ENCODE peak calls at places on chromosomes 3 and 15, in six cellular contexts. K, T, B, V, O and I are unnamed samples.

GRCh38 chr15:25582886-25583285 is 144.1 kb upstream of the UBE3A start:
- DNase-seq in K (no peak), T (no peak), B (no peak), V (no peak), O (no peak), I (no peak)

GRCh38 chr15:23504003-23504402 is 57.0 kb upstream of the GOLGA6L2 start:
- DNase-seq in K (no peak), T (no peak), B (no peak), V (no peak), O (peak; percentile 5), I (no peak)

GRCh38 chr3:162704991-162705390 is 1208.4 kb downstream of the OTOL1 start:
- DNase-seq in K (no peak), T (no peak), B (no peak), V (no peak), O (no peak), I (no peak)

GRCh38 chr15:25735550-25736384 is 127.4 kb downstream of the ATP10A start:
- DNase-seq in K (no peak), T (no peak), B (no peak), V (no peak), O (no peak), I (no peak)

GRCh38 chr15:64739216-64739976 is 36.0 kb downstream of the RBPMS2 start:
- DNase-seq in K (no peak), T (no peak), B (no peak), V (no peak), O (no peak), I (no peak)

GRCh38 chr15:34335176-34335575 is 2.4 kb downstream of the SLC12A6 start:
- DNase-seq in K (no peak), T (no peak), B (no peak), V (no peak), O (no peak), I (no peak)

GRCh38 chr3:98788651-98789050 is 25.5 kb downstream of the ST3GAL6 start:
- DNase-seq in K (no peak), T (peak; percentile 36), B (no peak), V (peak; percentile 49), O (no peak), I (no peak)

GRCh38 chr15:50945725-50946124 is 37.2 kb downstream of the AP4E1 start:
- DNase-seq in K (no peak), T (no peak), B (no peak), V (no peak), O (no peak), I (no peak)

GRCh38 chr3:38717603-38718240 is 68.2 kb upstream of the SCN5A start:
- DNase-seq in K (no peak), T (no peak), B (no peak), V (no peak), O (no peak), I (no peak)

GRCh38 chr3:11200679-11200952 is 46.3 kb downstream of the HRH1 start:
- DNase-seq in K (no peak), T (no peak), B (no peak), V (no peak), O (no peak), I (no peak)

GRCh38 chr3:60979861-60980739 is 271.2 kb downstream of the FHIT start:
- DNase-seq in K (no peak), T (no peak), B (no peak), V (no peak), O (no peak), I (no peak)

GRCh38 chr15:76177491-76178040 is 117.8 kb downstream of the TMEM266 start:
- DNase-seq in K (no peak), T (no peak), B (peak; percentile 20), V (no peak), O (no peak), I (no peak)

GRCh38 chr3:77699292-77699691 is 659.4 kb downstream of the ROBO2 start:
- DNase-seq in K (no peak), T (no peak), B (no peak), V (no peak), O (no peak), I (no peak)

GRCh38 chr3:146470424-146470990 is 1.1 kb upstream of the PLSCR2 start:
- DNase-seq in K (no peak), T (no peak), B (no peak), V (no peak), O (no peak), I (no peak)

GRCh38 chr3:71072288-71072687 is 511.2 kb downstream of the FOXP1 start:
- DNase-seq in K (no peak), T (no peak), B (no peak), V (no peak), O (no peak), I (no peak)

GRCh38 chr3:137105277-137105977 is 147.6 kb downstream of the IL20RB start:
- DNase-seq in K (peak; percentile 19), T (peak; percentile 57), B (peak; percentile 41), V (peak; percentile 35), O (no peak), I (no peak)

GRCh38 chr3:145182196-145182911 is 978.6 kb downstream of the PLOD2 start:
- DNase-seq in K (no peak), T (no peak), B (no peak), V (no peak), O (no peak), I (no peak)

GRCh38 chr3:188264231-188265213 is 110.6 kb downstream of the LPP start:
- DNase-seq in K (no peak), T (no peak), B (peak; percentile 29), V (no peak), O (no peak), I (no peak)

GRCh38 chr15:99168601-99169580 is 64.0 kb downstream of the SYNM start:
- DNase-seq in K (no peak), T (no peak), B (no peak), V (no peak), O (no peak), I (peak; percentile 45)
- TF ChIP-seq POLR2AphosphoS5 in K (no peak), T (no peak), B (no peak), V (no peak), O (no peak), I (no peak)

GRCh38 chr3:100748967-100749366 is 39.7 kb downstream of the TFG start:
- DNase-seq in K (no peak), T (no peak), B (no peak), V (no peak), O (no peak), I (no peak)
- TF ChIP-seq GABPA in K (no peak), T (no peak), B (no peak), V (no peak), O (no peak), I (no peak)

GRCh38 chr15:89554247-89554646 is 21.0 kb upstream of the TICRR start:
- DNase-seq in K (no peak), T (peak; percentile 13), B (no peak), V (no peak), O (no peak), I (no peak)

GRCh38 chr15:89550427-89550826 is 24.8 kb upstream of the TICRR start:
- DNase-seq in K (no peak), T (no peak), B (no peak), V (no peak), O (no peak), I (no peak)

GRCh38 chr15:89555768-89556167 is 19.5 kb upstream of the TICRR start:
- DNase-seq in K (no peak), T (no peak), B (no peak), V (no peak), O (no peak), I (no peak)

GRCh38 chr15:89553632-89554031 is 21.6 kb upstream of the TICRR start:
- DNase-seq in K (no peak), T (no peak), B (no peak), V (no peak), O (no peak), I (no peak)

GRCh38 chr15:89551502-89551901 is 23.8 kb upstream of the TICRR start:
- DNase-seq in K (peak; percentile 56), T (no peak), B (no peak), V (no peak), O (no peak), I (no peak)
- TF ChIP-seq POLR2AphosphoS5 in K (no peak), T (no peak), B (no peak), V (no peak), O (no peak), I (no peak)

GRCh38 chr3:151896662-151897012 is 23.2 kb downstream of the SUCNR1 start:
- DNase-seq in K (no peak), T (no peak), B (no peak), V (no peak), O (no peak), I (no peak)

GRCh38 chr3:151895478-151895877 is 22.0 kb downstream of the SUCNR1 start:
- DNase-seq in K (no peak), T (no peak), B (no peak), V (no peak), O (no peak), I (no peak)

GRCh38 chr3:151895881-151896661 is 22.6 kb downstream of the SUCNR1 start:
- DNase-seq in K (no peak), T (no peak), B (no peak), V (no peak), O (no peak), I (no peak)

GRCh38 chr3:151894219-151894618 is 20.8 kb downstream of the SUCNR1 start:
- DNase-seq in K (no peak), T (no peak), B (no peak), V (no peak), O (no peak), I (no peak)

DNA sequence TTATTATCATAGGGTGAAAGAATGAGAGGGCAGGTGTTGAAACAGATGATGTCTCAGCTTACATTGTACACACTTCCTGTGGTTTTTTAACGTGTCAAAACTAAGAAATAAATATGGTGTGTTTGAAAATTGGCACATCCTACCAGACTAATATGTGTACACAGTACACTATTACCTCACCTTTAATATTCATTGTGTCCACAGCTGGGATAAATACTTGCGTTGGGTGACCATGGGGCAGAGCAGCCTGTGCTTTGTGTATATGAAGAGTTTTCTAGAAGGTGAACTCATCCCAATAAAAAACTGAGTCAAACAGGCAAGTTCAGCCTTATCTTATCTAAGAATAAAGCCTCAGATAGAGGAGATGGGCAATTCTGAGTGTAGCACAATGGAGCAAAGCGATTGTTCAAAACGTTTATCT is 17.3 kb downstream of the SUCNR1 start:
- DNase-seq in K (no peak), T (no peak), B (no peak), V (no peak), O (no peak), I (peak; percentile 55)
- TF ChIP-seq GABPA in K (no peak), T (no peak), B (no peak), V (no peak), O (no peak), I (peak; percentile 42)

DNA sequence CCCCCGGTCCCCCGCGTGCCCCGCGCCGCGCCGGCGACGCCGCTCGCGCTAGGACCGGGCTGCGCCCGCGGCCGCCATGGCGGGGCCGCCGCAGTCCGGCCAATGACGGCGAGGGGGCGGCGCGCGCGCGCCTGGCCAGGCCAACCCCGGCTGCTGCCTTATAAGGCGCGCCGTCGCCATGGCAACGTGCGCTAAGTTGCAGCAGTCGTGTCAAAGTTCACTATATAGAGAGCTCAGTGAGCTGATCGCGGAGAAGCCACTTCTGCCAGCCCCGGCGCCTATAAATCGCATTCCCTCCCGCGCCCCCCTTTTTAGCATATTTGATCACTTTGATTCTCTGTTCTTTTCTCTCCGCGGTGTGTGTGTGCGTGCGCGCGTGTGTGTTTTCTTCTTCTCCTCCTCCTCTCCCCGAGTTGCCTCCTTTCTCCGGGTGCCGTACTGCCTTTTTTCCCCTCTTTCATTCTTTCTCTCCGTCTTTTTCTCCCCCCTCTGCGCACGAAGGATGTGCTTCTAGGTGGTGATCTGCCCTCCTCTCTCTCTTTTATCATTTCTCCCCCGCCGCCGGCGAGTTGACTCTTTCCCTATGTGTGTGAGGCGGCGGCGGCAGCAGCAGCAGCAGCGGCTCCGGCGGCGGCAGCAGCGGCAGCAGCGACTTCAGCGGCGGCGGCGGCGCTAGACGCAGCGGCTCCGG is at the start of gene NR2F2:
- DNase-seq in K (peak; percentile 53), T (peak; percentile 99), B (peak; percentile 95), V (peak; percentile 96), O (peak; percentile 85), I (peak; percentile 93)
- TF ChIP-seq POLR2AphosphoS5 in K (peak; percentile 46), T (peak; percentile 82), B (peak; percentile 83), V (no peak), O (no peak), I (peak; percentile 82)

GRCh38 chr3:151293127-151293526 is 14.8 kb upstream of the P2RY14 start:
- DNase-seq in K (no peak), T (no peak), B (no peak), V (no peak), O (no peak), I (no peak)
- TF ChIP-seq GABPA in K (no peak), T (no peak), B (no peak), V (no peak), O (no peak), I (no peak)